ENCODE peak calls at places on chromosomes 2 and 18, in seven cellular contexts. I is T-helper 1 cell, N is astrocyte of the spinal cord, O is sciatic nerve, S is kidney, U is fibroblast of lung, H is caudate nucleus. F is an unnamed sample.

GRCh38 chr2:62415518-62415917 is 90.5 kb downstream of the TMEM17 start:
- DNase-seq in N (no peak), O (no peak), U (no peak), H (no peak), S (no peak), I (no peak), F (no peak)

GRCh38 chr2:166134252-166135151 is 6.7 kb upstream of the SCN1A start:
- DNase-seq in U (no peak), N (no peak), S (no peak), H (no peak), O (no peak), I (no peak), F (no peak)

GRCh38 chr2:67075056-67075455 is 322.1 kb upstream of the ETAA1 start:
- DNase-seq in O (no peak), H (no peak), S (no peak), N (no peak), I (no peak), U (no peak), F (no peak)

GRCh38 chr2:179412116-179412515 is 147.5 kb upstream of the SESTD1 start:
- DNase-seq in U (peak; percentile 40), N (peak; percentile 34), S (no peak), I (no peak), O (no peak), H (no peak), F (no peak)

GRCh38 chr18:35334821-35335220 is 9.4 kb downstream of the ZNF24 start:
- DNase-seq in U (peak; percentile 83), I (no peak), N (peak; percentile 26), S (no peak), H (no peak), O (no peak), F (no peak)

GRCh38 chr18:79680100-79680879 is 687 bp downstream of the CTDP1 start:
- DNase-seq in U (peak; percentile 38), N (peak; percentile 42), O (no peak), S (peak; percentile 84), I (peak; percentile 34), H (no peak), F (no peak)

GRCh38 chr2:97770450-97770849 is 57.1 kb downstream of the ZAP70 start:
- DNase-seq in U (no peak), O (no peak), N (no peak), I (no peak), S (no peak), H (no peak), F (no peak)

GRCh38 chr2:216765810-216766259 is 70.5 kb upstream of the IGFBP5 start:
- DNase-seq in N (no peak), O (no peak), I (no peak), S (no peak), H (no peak), U (no peak), F (peak; percentile 66)